ENCODE peak calls at places on chromosomes 4 and X, in five cellular contexts. C, M, H, P and W are unnamed samples.

GRCh38 chrX:56232221-56233082 is at the start of gene KLF8:
- DNase-seq in P (peak; percentile 21), C (no peak), M (no peak), H (no peak), W (no peak)

GRCh38 chrX:153463556-153463955 is 6.8 kb downstream of the HAUS7 start:
- DNase-seq in M (no peak), C (no peak), H (no peak), P (no peak), W (no peak)

GRCh38 chr4:7414736-7415510 is 19.8 kb downstream of the PSAPL1 start:
- DNase-seq in P (no peak), H (no peak), M (no peak), C (no peak), W (no peak)

GRCh38 chrX:115892787-115893671 is 277.5 kb upstream of the AGTR2 start:
- DNase-seq in M (peak; percentile 34), C (peak; percentile 92), H (peak; percentile 21), P (peak; percentile 71), W (peak; percentile 40)

GRCh38 chr4:1728061-1728980 is 7.0 kb downstream of the TACC3 start:
- DNase-seq in P (no peak), C (no peak), M (no peak), H (no peak), W (no peak)

GRCh38 chr4:7303561-7303960 is 111.2 kb downstream of the SORCS2 start:
- DNase-seq in H (no peak), C (no peak), P (no peak), M (no peak), W (no peak)

GRCh38 chrX:295136-295535 is 14.0 kb downstream of the PLCXD1 start:
- DNase-seq in P (no peak), M (no peak), C (no peak), H (no peak), W (no peak)

GRCh38 chr4:612749-613125 is 12.6 kb upstream of the PDE6B start:
- DNase-seq in P (no peak), M (no peak), C (no peak), H (no peak), W (no peak)

GRCh38 chr4:176718881-176719280 is 73.8 kb downstream of the VEGFC start:
- DNase-seq in P (no peak), C (no peak), M (no peak), H (no peak), W (no peak)

GRCh38 chrX:39898147-39898546 is 199.6 kb downstream of the BCOR start:
- DNase-seq in M (no peak), P (no peak), C (no peak), H (no peak), W (no peak)

GRCh38 chr4:123449780-123450179 is 53.2 kb downstream of the SPRY1 start:
- DNase-seq in M (no peak), C (no peak), P (no peak), H (peak; percentile 73), W (no peak)

GRCh38 chr4:22514431-22514830 is 1.4 kb downstream of the ADGRA3 start:
- DNase-seq in M (no peak), H (peak; percentile 36), C (no peak), P (no peak), W (no peak)

GRCh38 chr4:163967263-163967662 is 472.8 kb downstream of the TMA16 start:
- DNase-seq in H (no peak), M (no peak), C (no peak), P (no peak), W (no peak)

GRCh38 chrX:154412468-154412867 is 1.1 kb downstream of the TAFAZZIN start:
- DNase-seq in C (no peak), M (no peak), H (no peak), P (peak; percentile 33), W (no peak)

GRCh38 chr4:138910914-138911336 is 104.7 kb upstream of the NOCT start:
- DNase-seq in C (no peak), H (peak; percentile 92), P (no peak), M (no peak), W (no peak)

GRCh38 chrX:964831-965416 is 247.5 kb downstream of the CRLF2 start:
- DNase-seq in P (no peak), M (no peak), C (no peak), H (no peak), W (no peak)

GRCh38 chr4:26912810-26913209 is 52.2 kb downstream of the STIM2 start:
- DNase-seq in H (no peak), P (no peak), M (no peak), C (no peak), W (no peak)

GRCh38 chr4:123826896-123827295 is 430.3 kb downstream of the SPRY1 start:
- DNase-seq in M (no peak), H (peak; percentile 84), P (no peak), C (no peak), W (no peak)

GRCh38 chrX:7144126-7144525 is 3.4 kb upstream of the STS start:
- DNase-seq in H (no peak), M (no peak), C (no peak), P (no peak), W (no peak)

GRCh38 chrX:130015181-130015580 is 32.7 kb downstream of the BCORL1 start:
- DNase-seq in M (no peak), C (no peak), P (no peak), H (no peak), W (no peak)

GRCh38 chr4:48635310-48635709 is 144.8 kb downstream of the FRYL start:
- DNase-seq in M (no peak), C (no peak), P (no peak), H (no peak), W (no peak)

GRCh38 chr4:69910016-69910782 is 20.7 kb upstream of the CSN1S1 start:
- DNase-seq in H (peak; percentile 93), P (no peak), C (no peak), M (no peak), W (no peak)

GRCh38 chrX:148878371-148878770 is 378.0 kb downstream of the AFF2 start:
- DNase-seq in M (no peak), H (peak; percentile 58), C (no peak), P (no peak), W (no peak)

GRCh38 chrX:6574762-6575161 is 39.8 kb upstream of the VCX3A start:
- DNase-seq in H (no peak), M (no peak), P (no peak), C (peak; percentile 20), W (no peak)

GRCh38 chrX:85244411-85245210 is 820 bp downstream of the ZNF711 start:
- DNase-seq in H (peak; percentile 39), P (no peak), M (no peak), C (peak; percentile 79), W (peak; percentile 28)

GRCh38 chr4:155889036-155889793 is 14.3 kb upstream of the TDO2 start:
- DNase-seq in H (peak; percentile 95), C (no peak), P (no peak), M (no peak), W (no peak)

GRCh38 chrX:31199051-31199769 is 127.4 kb upstream of the FTHL17 start:
- DNase-seq in C (no peak), P (no peak), H (no peak), M (no peak), W (no peak)

GRCh38 chr4:4541040-4541631 is 712 bp downstream of the STX18 start:
- DNase-seq in P (no peak), C (no peak), H (peak; percentile 72), M (no peak), W (no peak)

GRCh38 chrX:119647552-119648420 is 41.6 kb upstream of the NKRF start:
- DNase-seq in P (peak; percentile 56), M (no peak), C (no peak), H (no peak), W (no peak)

GRCh38 chr4:2417196-2417764 is 1.2 kb downstream of the ZFYVE28 start:
- DNase-seq in H (no peak), C (peak; percentile 31), P (no peak), M (no peak), W (no peak)

GRCh38 chrX:5474282-5474681 is 754.4 kb downstream of the NLGN4X start:
- DNase-seq in C (no peak), P (no peak), H (no peak), M (no peak), W (no peak)

GRCh38 chrX:39645059-39645895 is 452.5 kb downstream of the BCOR start:
- DNase-seq in P (no peak), M (no peak), H (peak; percentile 78), C (no peak), W (no peak)

GRCh38 chrX:49155243-49155899 is 7.2 kb upstream of the MAGIX start:
- DNase-seq in H (peak; percentile 84), C (peak; percentile 21), M (no peak), P (peak; percentile 24), W (no peak)

GRCh38 chr4:110510955-110511544 is 35.1 kb downstream of the ENPEP start:
- DNase-seq in P (peak; percentile 42), H (peak; percentile 83), M (no peak), C (peak; percentile 49), W (peak; percentile 0)